ENCODE peak calls at places on chromosomes 12 and 14, in five cellular contexts. C is CD8-positive, alpha-beta T cell; P is HepG2; X is neural progenitor cell; W is esophagus muscularis mucosa. O is an unnamed sample.

GRCh38 chr12:22653790-22654189 is 28.8 kb downstream of the ETNK1 start:
- DNase-seq in C (no peak), P (no peak), X (no peak), W (no peak), O (peak)

GRCh38 chr12:47819544-47819901 is 180 bp downstream of the HDAC7 start:
- DNase-seq in C (no peak), P (no peak), X (no peak), W (no peak), O (no peak)

GRCh38 chr14:95222151-95222631 is 64.9 kb upstream of the DICER1 start:
- DNase-seq in C (no peak), P (peak), X (no peak), W (no peak), O (no peak)

GRCh38 chr12:100138048-100138907 is 4.4 kb downstream of the BLTP3B start:
- DNase-seq in C (no peak), P (no peak), X (no peak), W (no peak), O (peak)

GRCh38 chr12:109378579-109378978 is 30.9 kb downstream of the MYO1H start:
- DNase-seq in C (no peak), P (no peak), X (no peak), W (no peak), O (no peak)

GRCh38 chr12:1932264-1932777 is 13.9 kb upstream of the CACNA2D4 start:
- DNase-seq in C (peak), P (no peak), X (no peak), W (no peak), O (no peak)

GRCh38 chr14:78606111-78606510 is 435.9 kb downstream of the NRXN3 start:
- DNase-seq in C (no peak), P (no peak), X (no peak), W (no peak), O (no peak)

GRCh38 chr12:123055281-123055766 is 74.8 kb downstream of the ARL6IP4 start:
- DNase-seq in C (no peak), P (no peak), X (no peak), W (no peak), O (no peak)

GRCh38 chr12:132285991-132286681 is 43.3 kb downstream of the GALNT9 start:
- DNase-seq in C (no peak), P (peak), X (peak), W (no peak), O (peak)

GRCh38 chr12:120353136-120353535 is 15.8 kb downstream of the MSI1 start:
- DNase-seq in C (no peak), P (no peak), X (no peak), W (no peak), O (no peak)

GRCh38 chr12:95216704-95217376 is 427 bp downstream of the FGD6 start:
- DNase-seq in C (no peak), P (peak), X (no peak), W (peak), O (peak)

GRCh38 chr14:61911534-61911933 is 149.3 kb downstream of the SNAPC1 start:
- DNase-seq in C (no peak), P (no peak), X (no peak), W (no peak), O (no peak)

GRCh38 chr12:50282581-50283229 is 615 bp downstream of the LIMA1 start:
- DNase-seq in C (no peak), P (no peak), X (no peak), W (no peak), O (peak)

GRCh38 chr12:1847411-1847810 is 27.0 kb downstream of the LRTM2 start:
- DNase-seq in C (no peak), P (no peak), X (no peak), W (no peak), O (no peak)

GRCh38 chr12:19757317-19757877 is 318.1 kb downstream of the AEBP2 start:
- DNase-seq in C (no peak), P (no peak), X (peak), W (no peak), O (no peak)

GRCh38 chr12:114682920-114683708 is 861 bp downstream of the TBX3 start:
- DNase-seq in C (no peak), P (no peak), X (peak), W (no peak), O (peak)
- TF ChIP-seq CTCF in C (no peak), P (peak), X (peak), W (peak), O (no peak)

DNA sequence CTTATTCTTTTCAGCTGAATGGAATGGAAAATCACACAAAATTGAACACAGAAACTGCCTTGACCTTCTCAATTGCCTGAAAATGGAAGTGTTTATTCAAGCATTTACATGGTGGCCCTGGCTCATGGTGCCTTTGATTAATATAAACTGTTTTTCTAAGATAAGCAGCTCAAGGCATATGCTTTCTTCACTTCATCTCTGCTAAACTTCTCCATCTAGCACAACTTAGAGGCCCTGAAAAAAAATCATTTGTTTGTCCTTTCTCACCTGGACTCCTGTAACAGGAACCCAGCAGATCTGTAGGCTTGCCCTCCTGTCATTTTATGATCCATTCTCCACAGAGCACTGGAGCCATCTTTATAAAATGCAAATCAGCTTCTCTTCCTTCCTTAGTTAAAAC is 117.5 kb upstream of the KRR1 start:
- DNase-seq in C (no peak), P (peak), X (no peak), W (no peak), O (no peak)
- H3K27ac ChIP-seq in C (no peak), P (peak), X (no peak), W (no peak), O (no peak)

DNA sequence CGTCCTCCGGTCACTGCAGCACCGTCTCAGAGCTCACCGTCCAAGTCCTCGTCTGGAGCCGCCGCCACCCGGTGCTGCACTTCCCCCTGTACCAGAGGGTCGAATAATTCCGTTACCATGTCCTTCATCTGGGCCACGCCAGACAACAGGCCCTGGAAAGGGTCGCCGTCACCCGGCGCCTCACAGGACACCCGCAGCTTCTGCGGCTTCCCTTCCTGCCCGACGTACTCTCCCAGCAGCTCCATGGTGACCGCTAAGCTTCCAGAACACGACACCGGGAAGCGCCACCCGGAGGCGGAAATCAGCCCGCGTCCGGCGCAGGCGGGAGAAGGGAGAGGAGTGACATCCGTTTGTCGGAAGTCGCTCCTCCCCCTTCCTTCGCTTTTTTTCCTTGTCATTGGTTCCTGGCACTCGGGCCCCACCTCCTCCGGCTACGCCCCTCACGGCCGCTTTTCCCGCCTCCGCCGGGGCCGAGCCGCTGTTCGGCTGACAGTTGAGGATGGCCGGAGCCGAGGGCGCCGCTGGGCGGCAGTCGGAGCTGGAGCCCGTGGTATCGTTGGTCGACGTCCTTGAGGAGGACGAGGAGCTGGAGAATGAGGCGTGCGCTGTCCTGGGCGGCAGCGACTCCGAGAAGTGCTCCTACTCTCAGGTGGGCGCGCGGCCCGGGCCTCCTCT is at the start of the genes GON7 and UBR7:
- DNase-seq in C (peak), P (peak), X (peak), W (peak), O (peak)
- TF ChIP-seq CTCF in C (no peak), P (peak), X (peak), W (peak), O (no peak)

DNA sequence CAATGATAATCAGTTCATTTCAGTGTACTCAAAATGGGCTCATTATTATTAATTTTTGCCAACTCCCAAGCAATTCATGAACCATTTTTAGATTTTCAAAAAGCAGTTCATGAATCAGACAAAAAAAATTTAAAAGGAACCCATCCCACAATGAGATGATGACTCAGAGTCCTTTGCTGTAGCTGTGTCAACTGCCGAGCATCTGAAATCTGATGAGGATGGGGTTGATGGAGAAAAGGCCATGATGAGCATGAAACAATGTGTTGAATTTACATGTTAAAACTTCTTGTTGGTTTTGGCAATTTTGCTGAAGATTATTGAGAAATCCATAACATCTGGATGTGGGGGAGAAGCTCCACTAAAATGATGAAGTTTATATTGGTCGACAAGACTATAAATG is 378.0 kb downstream of the FOXG1 start:
- DNase-seq in C (no peak), P (no peak), X (no peak), W (no peak), O (peak)
- H3K27ac ChIP-seq in C (no peak), P (no peak), X (no peak), W (no peak), O (no peak)